ENCODE peak calls at places on chromosomes 1 and 21, in six cellular contexts. S is RPMI7951; F is KG1; C is nephron progenitor cell; I is activated gamma-delta T cell treated with anti-CD3 and anti-CD28 coated beads, Interleukin-2, amount 50 U/mL, for 16 hours; M is activated naive CD4-positive, alpha-beta T cell. D is an unnamed sample.
A peak's percentile ranks its signal among the peaks of the same experiment; 100 is the strongest.

GRCh38 chr1:33176887-33177286 is 5.0 kb downstream of the TRIM62 start:
- DNase-seq in S (no peak), F (no peak), C (no peak), I (no peak), M (no peak), D (no peak)

GRCh38 chr21:41322496-41323382 is 6.1 kb downstream of the FAM3B start:
- DNase-seq in S (no peak), F (no peak), C (no peak), I (no peak), M (no peak), D (no peak)

GRCh38 chr21:21196087-21196486 is 197.9 kb downstream of the NCAM2 start:
- DNase-seq in S (peak; percentile 22), F (no peak), C (no peak), I (no peak), M (no peak), D (no peak)

GRCh38 chr1:50719126-50719525 is 240.9 kb downstream of the FAF1 start:
- DNase-seq in S (no peak), F (no peak), C (no peak), I (no peak), M (no peak), D (no peak)

GRCh38 chr1:172638885-172639831 is 19.7 kb upstream of the FASLG start:
- DNase-seq in S (peak; percentile 91), F (peak; percentile 54), C (no peak), I (peak; percentile 50), M (no peak), D (no peak)

GRCh38 chr21:32520885-32521735 is 64.2 kb downstream of the TCP10L start:
- DNase-seq in S (peak; percentile 94), F (no peak), C (no peak), I (no peak), M (no peak), D (no peak)

GRCh38 chr1:156001021-156001681 is 19.6 kb downstream of the SSR2 start:
- DNase-seq in S (no peak), F (no peak), C (no peak), I (no peak), M (no peak), D (no peak)

GRCh38 chr1:46131727-46132528 is 501 bp downstream of the PIK3R3 start:
- DNase-seq in S (peak; percentile 25), F (peak; percentile 33), C (peak; percentile 30), I (no peak), M (no peak), D (peak; percentile 39)

GRCh38 chr1:164625004-164625617 is 66.1 kb downstream of the PBX1 start:
- DNase-seq in S (no peak), F (no peak), C (no peak), I (no peak), M (no peak), D (no peak)

GRCh38 chr1:17149771-17150170 is 30.5 kb upstream of the PADI2 start:
- DNase-seq in S (no peak), F (no peak), C (no peak), I (no peak), M (no peak), D (no peak)